ENCODE peak calls at places on chromosomes 13 and 19, in six cellular contexts. One of them, this sample, is unnamed.
A peak's percentile ranks its signal among the peaks of the same experiment; 100 is the strongest.

GRCh38 chr13:48750588-48751383 is 97.1 kb downstream of the CYSLTR2 start:
- DNase-seq in lung microvascular endothelial cell: peak; percentile 25
- DNase-seq in epithelial cell of esophagus: no peak
- DNase-seq in brain microvascular endothelial cell: peak; percentile 38
- DNase-seq in omental fat pad: no peak
- DNase-seq in foreskin keratinocyte: no peak
- DNase-seq in this sample: no peak

GRCh38 chr19:31378404-31378803 is 29.2 kb upstream of the TSHZ3 start:
- DNase-seq in omental fat pad: no peak
- DNase-seq in brain microvascular endothelial cell: peak; percentile 84
- DNase-seq in lung microvascular endothelial cell: no peak
- DNase-seq in epithelial cell of esophagus: peak; percentile 51
- DNase-seq in foreskin keratinocyte: peak; percentile 62
- DNase-seq in this sample: peak; percentile 76

GRCh38 chr19:45296365-45296764 is 26.3 kb downstream of the CKM start:
- DNase-seq in epithelial cell of esophagus: no peak
- DNase-seq in omental fat pad: no peak
- DNase-seq in brain microvascular endothelial cell: no peak
- DNase-seq in foreskin keratinocyte: no peak
- DNase-seq in lung microvascular endothelial cell: no peak
- DNase-seq in this sample: no peak

GRCh38 chr13:20140487-20140886 is 20.4 kb downstream of the GJA3 start:
- DNase-seq in lung microvascular endothelial cell: no peak
- DNase-seq in omental fat pad: no peak
- DNase-seq in brain microvascular endothelial cell: no peak
- DNase-seq in epithelial cell of esophagus: no peak
- DNase-seq in foreskin keratinocyte: no peak
- DNase-seq in this sample: no peak

GRCh38 chr13:35978607-35979316 is 152.4 kb downstream of the DCLK1 start:
- DNase-seq in omental fat pad: no peak
- DNase-seq in epithelial cell of esophagus: peak; percentile 65
- DNase-seq in lung microvascular endothelial cell: peak; percentile 75
- DNase-seq in foreskin keratinocyte: no peak
- DNase-seq in brain microvascular endothelial cell: peak; percentile 81
- DNase-seq in this sample: no peak

GRCh38 chr19:39381910-39382611 is 8.8 kb downstream of the PAF1 start:
- DNase-seq in epithelial cell of esophagus: peak; percentile 81
- DNase-seq in brain microvascular endothelial cell: no peak
- DNase-seq in lung microvascular endothelial cell: no peak
- DNase-seq in foreskin keratinocyte: peak; percentile 35
- DNase-seq in omental fat pad: no peak
- DNase-seq in this sample: no peak

GRCh38 chr13:72151241-72151640 is 284.2 kb upstream of the DACH1 start:
- DNase-seq in lung microvascular endothelial cell: no peak
- DNase-seq in omental fat pad: no peak
- DNase-seq in brain microvascular endothelial cell: peak; percentile 81
- DNase-seq in foreskin keratinocyte: peak; percentile 94
- DNase-seq in epithelial cell of esophagus: peak; percentile 80
- DNase-seq in this sample: no peak

GRCh38 chr19:5942991-5943390 is 28.9 kb downstream of the CAPS start:
- DNase-seq in brain microvascular endothelial cell: no peak
- DNase-seq in epithelial cell of esophagus: no peak
- DNase-seq in omental fat pad: no peak
- DNase-seq in lung microvascular endothelial cell: no peak
- DNase-seq in foreskin keratinocyte: no peak
- DNase-seq in this sample: no peak

GRCh38 chr13:30751183-30751933 is 16.0 kb downstream of the ALOX5AP start:
- DNase-seq in brain microvascular endothelial cell: no peak
- DNase-seq in epithelial cell of esophagus: no peak
- DNase-seq in lung microvascular endothelial cell: no peak
- DNase-seq in foreskin keratinocyte: no peak
- DNase-seq in omental fat pad: no peak
- DNase-seq in this sample: no peak

GRCh38 chr19:18807861-18808331 is 16.8 kb upstream of the COMP start:
- DNase-seq in omental fat pad: no peak
- DNase-seq in lung microvascular endothelial cell: no peak
- DNase-seq in foreskin keratinocyte: no peak
- DNase-seq in brain microvascular endothelial cell: no peak
- DNase-seq in epithelial cell of esophagus: no peak
- DNase-seq in this sample: no peak

GRCh38 chr19:15381864-15382263 is 2.3 kb upstream of the AKAP8 start:
- DNase-seq in omental fat pad: no peak
- DNase-seq in brain microvascular endothelial cell: no peak
- DNase-seq in epithelial cell of esophagus: no peak
- DNase-seq in foreskin keratinocyte: no peak
- DNase-seq in lung microvascular endothelial cell: no peak
- DNase-seq in this sample: no peak

GRCh38 chr13:27007166-27007565 is 164.4 kb downstream of the USP12 start:
- DNase-seq in omental fat pad: no peak
- DNase-seq in epithelial cell of esophagus: no peak
- DNase-seq in foreskin keratinocyte: no peak
- DNase-seq in brain microvascular endothelial cell: no peak
- DNase-seq in lung microvascular endothelial cell: no peak
- DNase-seq in this sample: no peak

GRCh38 chr19:28010656-28011055 is 1202.3 kb downstream of the UQCRFS1 start:
- DNase-seq in epithelial cell of esophagus: no peak
- DNase-seq in omental fat pad: no peak
- DNase-seq in lung microvascular endothelial cell: no peak
- DNase-seq in brain microvascular endothelial cell: no peak
- DNase-seq in foreskin keratinocyte: no peak
- DNase-seq in this sample: no peak

GRCh38 chr19:48512504-48513288 is 1.1 kb upstream of the LMTK3 start:
- DNase-seq in omental fat pad: no peak
- DNase-seq in brain microvascular endothelial cell: no peak
- DNase-seq in foreskin keratinocyte: no peak
- DNase-seq in epithelial cell of esophagus: no peak
- DNase-seq in lung microvascular endothelial cell: no peak
- DNase-seq in this sample: no peak